ENCODE peak calls at places on chromosomes 5 and 9, in eight cellular contexts. One of them, this sample, is unnamed.

GRCh38 chr5:153816870-153817269 is 221.8 kb downstream of the FAM114A2 start:
- DNase-seq in adrenal gland: no peak
- DNase-seq in breast epithelium: no peak
- DNase-seq in lower leg skin: no peak
- DNase-seq in H54: no peak
- DNase-seq in heart left ventricle: no peak
- DNase-seq in GM12891: no peak
- DNase-seq in tibial nerve: no peak
- DNase-seq in this sample: no peak

GRCh38 chr9:108813951-108814601 is 41.7 kb downstream of the ACTL7B start:
- DNase-seq in adrenal gland: peak; percentile 41
- DNase-seq in breast epithelium: no peak
- DNase-seq in tibial nerve: no peak
- DNase-seq in GM12891: no peak
- DNase-seq in heart left ventricle: no peak
- DNase-seq in H54: peak; percentile 73
- DNase-seq in lower leg skin: peak; percentile 28
- DNase-seq in this sample: peak; percentile 75

GRCh38 chr5:9183306-9183705 is 362.6 kb downstream of the SEMA5A start:
- DNase-seq in breast epithelium: no peak
- DNase-seq in H54: no peak
- DNase-seq in heart left ventricle: no peak
- DNase-seq in adrenal gland: no peak
- DNase-seq in lower leg skin: no peak
- DNase-seq in GM12891: no peak
- DNase-seq in tibial nerve: no peak
- DNase-seq in this sample: no peak

GRCh38 chr9:126862461-126862830 is 2.0 kb downstream of the ZBTB34 start:
- DNase-seq in lower leg skin: no peak
- DNase-seq in adrenal gland: no peak
- DNase-seq in tibial nerve: no peak
- DNase-seq in H54: no peak
- DNase-seq in breast epithelium: no peak
- DNase-seq in heart left ventricle: no peak
- DNase-seq in GM12891: no peak
- DNase-seq in this sample: no peak

GRCh38 chr9:85600675-85601263 is 141.0 kb downstream of the AGTPBP1 start:
- DNase-seq in tibial nerve: no peak
- DNase-seq in adrenal gland: no peak
- DNase-seq in H54: no peak
- DNase-seq in heart left ventricle: peak; percentile 29
- DNase-seq in GM12891: no peak
- DNase-seq in lower leg skin: no peak
- DNase-seq in breast epithelium: no peak
- DNase-seq in this sample: no peak

GRCh38 chr9:133600747-133601146 is 8.4 kb downstream of the FAM163B start:
- DNase-seq in tibial nerve: no peak
- DNase-seq in H54: no peak
- DNase-seq in breast epithelium: no peak
- DNase-seq in adrenal gland: no peak
- DNase-seq in heart left ventricle: no peak
- DNase-seq in GM12891: no peak
- DNase-seq in lower leg skin: no peak
- DNase-seq in this sample: no peak

GRCh38 chr9:37800631-37801286 is at the start of gene DCAF10:
- DNase-seq in heart left ventricle: peak; percentile 88
- DNase-seq in tibial nerve: peak; percentile 51
- DNase-seq in breast epithelium: peak; percentile 71
- DNase-seq in H54: peak; percentile 45
- DNase-seq in GM12891: peak; percentile 72
- DNase-seq in adrenal gland: peak; percentile 84
- DNase-seq in lower leg skin: peak; percentile 72
- DNase-seq in this sample: peak; percentile 86

GRCh38 chr9:95953986-95954385 is 78.5 kb downstream of the ERCC6L2 start:
- DNase-seq in H54: no peak
- DNase-seq in lower leg skin: no peak
- DNase-seq in tibial nerve: no peak
- DNase-seq in heart left ventricle: no peak
- DNase-seq in adrenal gland: no peak
- DNase-seq in breast epithelium: no peak
- DNase-seq in GM12891: no peak
- DNase-seq in this sample: no peak

GRCh38 chr9:107213561-107214028 is 69.5 kb upstream of the RAD23B start:
- DNase-seq in breast epithelium: no peak
- DNase-seq in H54: peak; percentile 86
- DNase-seq in adrenal gland: no peak
- DNase-seq in heart left ventricle: no peak
- DNase-seq in lower leg skin: no peak
- DNase-seq in tibial nerve: no peak
- DNase-seq in GM12891: no peak
- DNase-seq in this sample: peak; percentile 50

GRCh38 chr9:97668485-97668884 is 28.7 kb downstream of the XPA start:
- DNase-seq in GM12891: no peak
- DNase-seq in heart left ventricle: no peak
- DNase-seq in breast epithelium: no peak
- DNase-seq in lower leg skin: no peak
- DNase-seq in adrenal gland: no peak
- DNase-seq in tibial nerve: no peak
- DNase-seq in H54: no peak
- DNase-seq in this sample: no peak

GRCh38 chr5:130158036-130158435 is 253.8 kb downstream of the CHSY3 start:
- DNase-seq in heart left ventricle: no peak
- DNase-seq in GM12891: no peak
- DNase-seq in tibial nerve: no peak
- DNase-seq in breast epithelium: no peak
- DNase-seq in adrenal gland: no peak
- DNase-seq in lower leg skin: no peak
- DNase-seq in H54: no peak
- DNase-seq in this sample: no peak

GRCh38 chr5:107633171-107633901 is 37.4 kb downstream of the EFNA5 start:
- DNase-seq in H54: peak; percentile 7
- DNase-seq in GM12891: no peak
- DNase-seq in tibial nerve: no peak
- DNase-seq in heart left ventricle: no peak
- DNase-seq in lower leg skin: no peak
- DNase-seq in breast epithelium: no peak
- DNase-seq in adrenal gland: no peak
- DNase-seq in this sample: peak; percentile 43

GRCh38 chr9:134063088-134063875 is 4.5 kb downstream of the BRD3 start:
- DNase-seq in heart left ventricle: no peak
- DNase-seq in breast epithelium: no peak
- DNase-seq in tibial nerve: no peak
- DNase-seq in adrenal gland: no peak
- DNase-seq in GM12891: no peak
- DNase-seq in H54: no peak
- DNase-seq in lower leg skin: no peak
- DNase-seq in this sample: no peak

GRCh38 chr5:5767286-5767928 is 344.9 kb downstream of the ICE1 start:
- DNase-seq in adrenal gland: peak; percentile 20
- DNase-seq in H54: no peak
- DNase-seq in breast epithelium: no peak
- DNase-seq in tibial nerve: no peak
- DNase-seq in lower leg skin: no peak
- DNase-seq in heart left ventricle: peak; percentile 74
- DNase-seq in GM12891: no peak
- DNase-seq in this sample: no peak

GRCh38 chr9:135288941-135289534 is 190.5 kb upstream of the PPP1R26 start:
- DNase-seq in H54: no peak
- DNase-seq in heart left ventricle: peak; percentile 14
- DNase-seq in adrenal gland: no peak
- DNase-seq in lower leg skin: no peak
- DNase-seq in breast epithelium: no peak
- DNase-seq in tibial nerve: no peak
- DNase-seq in GM12891: no peak
- DNase-seq in this sample: no peak

GRCh38 chr5:14342306-14342705 is 199.2 kb downstream of the TRIO start:
- DNase-seq in lower leg skin: no peak
- DNase-seq in tibial nerve: no peak
- DNase-seq in heart left ventricle: no peak
- DNase-seq in breast epithelium: no peak
- DNase-seq in GM12891: no peak
- DNase-seq in adrenal gland: no peak
- DNase-seq in H54: no peak
- DNase-seq in this sample: peak; percentile 77

GRCh38 chr5:58410441-58410840 is 49.4 kb downstream of the PLK2 start:
- DNase-seq in H54: peak; percentile 6
- DNase-seq in heart left ventricle: no peak
- DNase-seq in GM12891: no peak
- DNase-seq in tibial nerve: no peak
- DNase-seq in breast epithelium: no peak
- DNase-seq in lower leg skin: peak; percentile 21
- DNase-seq in adrenal gland: peak; percentile 15
- DNase-seq in this sample: peak; percentile 89

GRCh38 chr9:69107801-69108200 is 66.3 kb upstream of the TJP2 start:
- DNase-seq in adrenal gland: no peak
- DNase-seq in heart left ventricle: no peak
- DNase-seq in GM12891: no peak
- DNase-seq in lower leg skin: no peak
- DNase-seq in H54: no peak
- DNase-seq in breast epithelium: no peak
- DNase-seq in tibial nerve: no peak
- DNase-seq in this sample: no peak

DNA sequence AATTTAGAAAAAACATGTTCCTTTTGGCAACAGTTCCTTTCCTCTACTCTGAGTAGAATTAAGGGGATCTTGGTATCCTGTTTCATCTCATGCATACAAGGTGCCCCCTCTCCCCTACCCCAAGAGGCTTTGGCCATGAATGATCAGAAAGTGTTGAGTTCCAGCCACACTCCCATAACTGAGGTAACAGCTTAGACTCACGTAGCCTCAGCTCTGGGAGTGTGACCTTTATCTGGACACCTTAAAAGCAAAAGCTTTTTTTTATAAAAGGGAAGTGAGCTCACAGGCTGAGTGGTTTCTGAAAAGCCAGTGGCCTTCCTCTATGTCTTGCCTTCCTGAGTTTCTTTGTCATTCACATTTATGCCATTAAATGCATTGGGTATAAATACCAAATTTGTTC is 900 bp upstream of the HAVCR2 start:
- DNase-seq in heart left ventricle: no peak
- DNase-seq in adrenal gland: peak; percentile 29
- DNase-seq in lower leg skin: no peak
- DNase-seq in GM12891: peak; percentile 19
- DNase-seq in H54: no peak
- DNase-seq in tibial nerve: no peak
- DNase-seq in breast epithelium: no peak
- DNase-seq in this sample: no peak
- TF ChIP-seq POLR2A in heart left ventricle: no peak
- TF ChIP-seq POLR2A in adrenal gland: no peak
- TF ChIP-seq POLR2A in lower leg skin: no peak
- TF ChIP-seq POLR2A in GM12891: peak; percentile 51
- TF ChIP-seq POLR2A in H54: no peak
- TF ChIP-seq POLR2A in tibial nerve: no peak
- TF ChIP-seq POLR2A in breast epithelium: no peak
- TF ChIP-seq POLR2A in this sample: no peak

DNA sequence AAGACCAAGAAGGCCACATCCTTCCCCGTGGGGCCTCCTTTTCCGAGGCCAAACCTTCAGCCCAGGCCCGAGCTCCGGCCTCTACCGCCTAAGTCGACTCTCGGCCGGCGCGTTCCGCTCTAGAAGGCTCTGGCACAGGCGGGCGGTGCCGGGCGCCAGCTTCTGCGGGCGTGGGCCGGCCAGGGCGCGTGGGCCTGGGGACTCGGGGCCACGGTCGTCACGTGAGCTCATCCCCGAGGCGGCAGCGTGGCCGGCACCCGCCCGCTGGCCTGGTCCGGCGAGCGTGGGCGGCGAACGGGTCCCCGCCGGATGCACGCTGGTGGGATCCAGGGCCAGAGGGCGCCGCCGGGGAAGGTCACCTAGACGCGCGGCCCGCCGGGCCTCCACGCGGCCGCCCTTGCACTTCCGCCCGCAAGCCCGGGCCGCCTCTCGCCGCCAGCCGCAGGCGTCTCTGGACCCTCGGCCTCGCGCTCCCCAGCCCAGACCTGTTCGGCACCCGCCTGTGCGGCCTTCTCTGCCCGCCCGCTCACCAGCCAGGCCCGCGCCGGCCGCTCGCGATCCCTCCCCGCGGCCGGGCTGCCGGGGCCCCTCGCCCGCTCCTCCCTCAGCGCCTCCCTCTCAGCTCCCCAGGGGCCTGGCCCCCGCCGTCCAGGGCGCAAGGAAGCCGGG is 684 bp downstream of the VDAC1 start:
- DNase-seq in tibial nerve: no peak
- DNase-seq in lower leg skin: peak; percentile 44
- DNase-seq in H54: no peak
- DNase-seq in breast epithelium: peak; percentile 53
- DNase-seq in GM12891: peak; percentile 53
- DNase-seq in adrenal gland: peak; percentile 58
- DNase-seq in heart left ventricle: peak; percentile 76
- DNase-seq in this sample: peak; percentile 55
- TF ChIP-seq POLR2A in tibial nerve: peak; percentile 1
- TF ChIP-seq POLR2A in lower leg skin: no peak
- TF ChIP-seq POLR2A in H54: peak; percentile 15
- TF ChIP-seq POLR2A in breast epithelium: no peak
- TF ChIP-seq POLR2A in GM12891: no peak
- TF ChIP-seq POLR2A in adrenal gland: peak; percentile 12
- TF ChIP-seq POLR2A in heart left ventricle: no peak
- TF ChIP-seq POLR2A in this sample: no peak

GRCh38 chr9:27861887-27862286 is 288.6 kb upstream of the C9orf72 start:
- DNase-seq in breast epithelium: no peak
- DNase-seq in H54: no peak
- DNase-seq in tibial nerve: no peak
- DNase-seq in GM12891: no peak
- DNase-seq in lower leg skin: no peak
- DNase-seq in adrenal gland: no peak
- DNase-seq in heart left ventricle: no peak
- DNase-seq in this sample: no peak

GRCh38 chr9:27853529-27853928 is 280.2 kb upstream of the C9orf72 start:
- DNase-seq in H54: no peak
- DNase-seq in adrenal gland: no peak
- DNase-seq in GM12891: no peak
- DNase-seq in heart left ventricle: no peak
- DNase-seq in lower leg skin: no peak
- DNase-seq in tibial nerve: no peak
- DNase-seq in breast epithelium: no peak
- DNase-seq in this sample: no peak

GRCh38 chr9:27856054-27856453 is 282.8 kb upstream of the C9orf72 start:
- DNase-seq in H54: no peak
- DNase-seq in heart left ventricle: no peak
- DNase-seq in lower leg skin: no peak
- DNase-seq in tibial nerve: no peak
- DNase-seq in GM12891: no peak
- DNase-seq in breast epithelium: no peak
- DNase-seq in adrenal gland: no peak
- DNase-seq in this sample: no peak

GRCh38 chr9:27851858-27852257 is 278.6 kb upstream of the C9orf72 start:
- DNase-seq in breast epithelium: no peak
- DNase-seq in H54: no peak
- DNase-seq in lower leg skin: no peak
- DNase-seq in GM12891: no peak
- DNase-seq in adrenal gland: no peak
- DNase-seq in heart left ventricle: no peak
- DNase-seq in tibial nerve: no peak
- DNase-seq in this sample: no peak

GRCh38 chr9:27856748-27857147 is 283.5 kb upstream of the C9orf72 start:
- DNase-seq in heart left ventricle: no peak
- DNase-seq in breast epithelium: no peak
- DNase-seq in H54: no peak
- DNase-seq in GM12891: no peak
- DNase-seq in adrenal gland: no peak
- DNase-seq in tibial nerve: no peak
- DNase-seq in lower leg skin: no peak
- DNase-seq in this sample: no peak
- TF ChIP-seq POLR2A in heart left ventricle: no peak
- TF ChIP-seq POLR2A in breast epithelium: no peak
- TF ChIP-seq POLR2A in H54: no peak
- TF ChIP-seq POLR2A in GM12891: no peak
- TF ChIP-seq POLR2A in adrenal gland: no peak
- TF ChIP-seq POLR2A in tibial nerve: no peak
- TF ChIP-seq POLR2A in lower leg skin: no peak
- TF ChIP-seq POLR2A in this sample: no peak

GRCh38 chr5:141681295-141681694 is 735 bp downstream of the ARAP3 start:
- DNase-seq in breast epithelium: no peak
- DNase-seq in tibial nerve: no peak
- DNase-seq in lower leg skin: no peak
- DNase-seq in adrenal gland: no peak
- DNase-seq in H54: no peak
- DNase-seq in heart left ventricle: no peak
- DNase-seq in GM12891: no peak
- DNase-seq in this sample: no peak
- TF ChIP-seq POLR2A in breast epithelium: no peak
- TF ChIP-seq POLR2A in tibial nerve: no peak
- TF ChIP-seq POLR2A in lower leg skin: no peak
- TF ChIP-seq POLR2A in adrenal gland: no peak
- TF ChIP-seq POLR2A in H54: no peak
- TF ChIP-seq POLR2A in heart left ventricle: no peak
- TF ChIP-seq POLR2A in GM12891: no peak
- TF ChIP-seq POLR2A in this sample: peak; percentile 36